ENCODE peak calls at places on chromosomes 11 and 22, in six cellular contexts. G is lower leg skin, W is NB4, D is breast epithelium, A is upper lobe of left lung, Y is stomach. T is an unnamed sample.

GRCh38 chr22:40747361-40747760 is 68.1 kb downstream of the MCHR1 start:
- DNase-seq in G (no peak), W (no peak), D (no peak), A (no peak), Y (no peak), T (no peak)

GRCh38 chr22:27391092-27391770 is 410.3 kb downstream of the MN1 start:
- DNase-seq in G (no peak), W (no peak), D (no peak), A (no peak), Y (no peak), T (no peak)

GRCh38 chr22:45896961-45897538 is 79.9 kb downstream of the WNT7B start:
- DNase-seq in G (no peak), W (no peak), D (no peak), A (peak), Y (no peak), T (no peak)

GRCh38 chr11:124799384-124800225 is 601 bp downstream of the MSANTD2 start:
- DNase-seq in G (peak), W (peak), D (no peak), A (peak), Y (peak), T (no peak)

GRCh38 chr11:68033708-68034045 is 3.2 kb downstream of the NDUFS8 start:
- DNase-seq in G (no peak), W (no peak), D (no peak), A (peak), Y (peak), T (no peak)

GRCh38 chr11:64766881-64767280 is 7.1 kb upstream of the PYGM start:
- DNase-seq in G (no peak), W (no peak), D (peak), A (peak), Y (no peak), T (no peak)

GRCh38 chr11:104522650-104523049 is 358.7 kb upstream of the PDGFD start:
- DNase-seq in G (no peak), W (no peak), D (no peak), A (no peak), Y (no peak), T (no peak)

GRCh38 chr22:50425179-50425916 is 49.5 kb downstream of the SBF1 start:
- DNase-seq in G (no peak), W (no peak), D (no peak), A (no peak), Y (no peak), T (no peak)

GRCh38 chr22:35991168-35991567 is 37.5 kb downstream of the RBFOX2 start:
- DNase-seq in G (no peak), W (no peak), D (no peak), A (no peak), Y (no peak), T (no peak)

GRCh38 chr11:15944460-15944859 is 411.9 kb downstream of the SOX6 start:
- DNase-seq in G (peak), W (no peak), D (no peak), A (no peak), Y (peak), T (no peak)

GRCh38 chr11:26550022-26550421 is 22.0 kb downstream of the MUC15 start:
- DNase-seq in G (no peak), W (no peak), D (no peak), A (no peak), Y (no peak), T (no peak)

GRCh38 chr11:60193687-60194433 is 11.0 kb upstream of the MS4A6A start:
- DNase-seq in G (peak), W (peak), D (no peak), A (no peak), Y (peak), T (no peak)

GRCh38 chr22:22877523-22878210 is 9.9 kb upstream of the IGLL5 start:
- DNase-seq in G (no peak), W (peak), D (no peak), A (no peak), Y (peak), T (no peak)

GRCh38 chr22:19942071-19942885 is 660 bp upstream of the TXNRD2 start:
- DNase-seq in G (no peak), W (peak), D (no peak), A (no peak), Y (no peak), T (no peak)

GRCh38 chr11:18196532-18196931 is 23.9 kb downstream of the MRGPRX4 start:
- DNase-seq in G (no peak), W (no peak), D (no peak), A (no peak), Y (no peak), T (no peak)

GRCh38 chr11:75403983-75404658 is 4.8 kb downstream of the RPS3 start:
- DNase-seq in G (no peak), W (no peak), D (no peak), A (no peak), Y (no peak), T (no peak)

GRCh38 chr22:42902875-42903510 is 45.9 kb upstream of the ARFGAP3 start:
- DNase-seq in G (no peak), W (no peak), D (no peak), A (no peak), Y (no peak), T (no peak)

GRCh38 chr11:94933225-94934130 is 39.9 kb downstream of the CWC15 start:
- DNase-seq in G (peak), W (no peak), D (no peak), A (no peak), Y (no peak), T (no peak)

GRCh38 chr11:6667733-6668374 is 12.2 kb upstream of the DCHS1 start:
- DNase-seq in G (no peak), W (peak), D (no peak), A (no peak), Y (no peak), T (no peak)

GRCh38 chr11:9859491-9860305 is 195.8 kb downstream of the SWAP70 start:
- DNase-seq in G (no peak), W (peak), D (no peak), A (no peak), Y (no peak), T (no peak)

GRCh38 chr22:50657925-50658324 is 14.7 kb upstream of the SHANK3 start:
- DNase-seq in G (no peak), W (no peak), D (no peak), A (no peak), Y (no peak), T (no peak)

GRCh38 chr11:65867284-65868071 is 5.1 kb downstream of the EFEMP2 start:
- DNase-seq in G (no peak), W (peak), D (no peak), A (peak), Y (no peak), T (no peak)
- TF ChIP-seq POLR2A in G (no peak), W (peak), D (no peak), A (no peak), Y (no peak), T (no peak)

GRCh38 chr22:39327995-39328754 is 8.8 kb upstream of the RPL3 start:
- DNase-seq in G (no peak), W (no peak), D (no peak), A (peak), Y (no peak), T (no peak)
- TF ChIP-seq CTCF in G (no peak), W (no peak), D (no peak), A (no peak), Y (no peak), T (no peak)

GRCh38 chr11:76793391-76793811 is 10.2 kb downstream of the TSKU start:
- DNase-seq in G (no peak), W (no peak), D (no peak), A (no peak), Y (peak), T (no peak)
- TF ChIP-seq POLR2A in G (no peak), W (no peak), D (no peak), A (no peak), Y (no peak), T (no peak)

DNA sequence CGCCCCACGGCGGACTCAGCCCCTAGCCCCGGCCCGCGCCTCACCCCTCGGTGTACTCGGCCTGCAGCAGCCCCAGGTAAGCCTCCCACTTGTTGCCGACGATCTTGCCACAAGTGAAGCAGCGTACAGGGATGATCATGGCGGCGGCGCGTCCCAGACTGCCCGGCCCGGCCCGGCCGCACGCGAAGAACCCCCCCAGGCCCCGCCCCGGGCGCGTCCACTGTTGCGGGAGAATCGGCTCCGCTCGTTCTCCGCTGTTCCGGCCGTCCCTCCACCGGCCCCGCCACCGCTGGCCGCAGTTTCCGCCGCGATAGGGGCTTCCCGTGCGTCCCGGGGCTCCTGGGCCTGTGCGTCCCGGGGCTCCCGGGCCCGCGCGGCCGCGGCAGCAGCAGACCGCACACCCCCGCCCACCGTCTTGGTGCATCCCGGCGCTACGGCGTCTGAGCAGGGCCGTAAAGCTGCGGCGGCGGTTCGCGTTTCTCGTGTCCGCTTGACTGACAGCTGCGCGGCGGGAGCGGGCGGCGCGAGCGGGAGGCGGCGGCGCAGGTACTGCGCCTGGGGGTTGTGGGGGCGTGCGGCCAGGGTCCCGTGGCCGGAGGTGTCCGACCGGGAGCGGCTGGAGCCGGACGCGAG is at the start of the genes POLR2L and TSPAN4:
- DNase-seq in G (peak), W (peak), D (peak), A (peak), Y (peak), T (peak)
- TF ChIP-seq CTCF in G (no peak), W (no peak), D (no peak), A (no peak), Y (no peak), T (no peak)

GRCh38 chr11:113873241-113873626 is 2.1 kb downstream of the USP28 start:
- DNase-seq in G (no peak), W (peak), D (no peak), A (no peak), Y (no peak), T (no peak)
- TF ChIP-seq POLR2A in G (no peak), W (no peak), D (no peak), A (no peak), Y (no peak), T (no peak)

DNA sequence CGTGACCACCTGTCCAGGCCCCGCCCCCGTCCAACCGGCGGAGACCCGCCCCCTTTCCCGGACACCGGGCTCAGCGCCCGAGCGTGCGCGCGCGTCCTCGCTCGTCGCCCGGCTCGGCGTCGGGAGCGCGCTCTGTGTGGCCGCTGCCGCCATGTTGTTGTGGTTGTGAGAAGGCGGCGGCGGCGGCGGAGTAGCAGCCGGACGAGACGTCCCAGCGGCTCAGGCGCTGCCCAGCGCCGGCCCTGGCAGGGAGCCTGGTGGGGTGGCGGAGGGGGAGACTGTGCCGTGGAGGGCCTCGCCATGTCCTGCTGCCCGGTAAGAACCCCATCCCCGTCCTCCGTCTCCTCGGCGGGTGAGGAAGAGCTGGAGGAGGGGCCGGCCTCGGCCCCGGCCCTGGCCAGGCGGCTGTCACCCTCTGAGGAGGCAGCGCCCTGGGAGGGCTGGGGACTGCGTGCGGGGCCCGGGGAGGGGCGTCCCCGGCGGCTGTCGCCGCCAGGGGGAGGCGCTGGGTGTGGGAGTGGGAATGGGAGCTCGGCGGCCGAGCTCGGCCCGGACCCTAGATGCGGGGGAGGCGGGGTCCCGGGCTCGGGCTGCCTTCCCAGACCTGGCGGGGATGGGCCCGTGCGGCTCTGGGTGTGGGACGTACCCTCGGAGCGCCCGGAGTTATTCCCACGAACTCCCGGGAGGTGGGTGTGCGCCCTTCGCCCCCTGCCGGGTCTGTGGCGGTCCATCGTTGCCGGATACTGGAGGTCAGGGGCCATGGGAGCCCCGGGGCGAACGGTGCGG is at the start of gene MTMR3:
- DNase-seq in G (peak), W (peak), D (peak), A (peak), Y (peak), T (peak)
- TF ChIP-seq CTCF in G (no peak), W (peak), D (no peak), A (no peak), Y (no peak), T (peak)

GRCh38 chr11:107609384-107610218 is 18.7 kb downstream of the ELMOD1 start:
- DNase-seq in G (no peak), W (no peak), D (no peak), A (no peak), Y (no peak), T (no peak)
- TF ChIP-seq POLR2A in G (no peak), W (no peak), D (no peak), A (no peak), Y (no peak), T (no peak)

GRCh38 chr11:57640068-57640800 is 9.5 kb downstream of the YPEL4 start:
- DNase-seq in G (no peak), W (no peak), D (no peak), A (no peak), Y (no peak), T (no peak)

GRCh38 chr11:57638811-57639320 is 10.8 kb downstream of the YPEL4 start:
- DNase-seq in G (no peak), W (no peak), D (no peak), A (no peak), Y (no peak), T (no peak)

GRCh38 chr11:57639321-57640067 is 10.2 kb downstream of the YPEL4 start:
- DNase-seq in G (no peak), W (peak), D (no peak), A (peak), Y (no peak), T (no peak)

GRCh38 chr11:57637626-57638004 is 12.1 kb downstream of the YPEL4 start:
- DNase-seq in G (no peak), W (no peak), D (no peak), A (peak), Y (no peak), T (no peak)

GRCh38 chr11:57638005-57638760 is 11.5 kb downstream of the YPEL4 start:
- DNase-seq in G (no peak), W (no peak), D (no peak), A (peak), Y (peak), T (no peak)
- TF ChIP-seq CTCF in G (no peak), W (no peak), D (no peak), A (no peak), Y (no peak), T (no peak)